ENCODE peak calls at places on chromosomes 7 and 10, in five cellular contexts. One of them, this sample, is unnamed.

GRCh38 chr7:7183833-7184463 is 1.6 kb downstream of the C1GALT1 start:
- DNase-seq in left ventricle myocardium superior: no peak
- DNase-seq in activated naive CD8-positive, alpha-beta T cell treated with anti-CD3 and anti-CD28 coated beads for 36 hours: no peak
- DNase-seq in T-helper 1 cell: no peak
- DNase-seq in GM13976: peak; percentile 15
- DNase-seq in this sample: no peak

GRCh38 chr7:55044791-55045190 is 26.0 kb downstream of the EGFR start:
- DNase-seq in left ventricle myocardium superior: no peak
- DNase-seq in activated naive CD8-positive, alpha-beta T cell treated with anti-CD3 and anti-CD28 coated beads for 36 hours: no peak
- DNase-seq in T-helper 1 cell: no peak
- DNase-seq in GM13976: no peak
- DNase-seq in this sample: no peak

GRCh38 chr7:44065431-44066110 is at the start of gene PGAM2:
- DNase-seq in left ventricle myocardium superior: peak; percentile 92
- DNase-seq in activated naive CD8-positive, alpha-beta T cell treated with anti-CD3 and anti-CD28 coated beads for 36 hours: no peak
- DNase-seq in T-helper 1 cell: no peak
- DNase-seq in GM13976: no peak
- DNase-seq in this sample: peak; percentile 96

GRCh38 chr10:48461623-48462481 is 143.0 kb downstream of the ARHGAP22 start:
- DNase-seq in left ventricle myocardium superior: no peak
- DNase-seq in activated naive CD8-positive, alpha-beta T cell treated with anti-CD3 and anti-CD28 coated beads for 36 hours: no peak
- DNase-seq in T-helper 1 cell: no peak
- DNase-seq in GM13976: no peak
- DNase-seq in this sample: no peak

GRCh38 chr10:131115801-131116200 is 195.7 kb downstream of the TCERG1L start:
- DNase-seq in left ventricle myocardium superior: no peak
- DNase-seq in activated naive CD8-positive, alpha-beta T cell treated with anti-CD3 and anti-CD28 coated beads for 36 hours: no peak
- DNase-seq in T-helper 1 cell: no peak
- DNase-seq in GM13976: no peak
- DNase-seq in this sample: no peak

GRCh38 chr7:5694221-5694754 is 87.2 kb downstream of the RNF216 start:
- DNase-seq in left ventricle myocardium superior: no peak
- DNase-seq in activated naive CD8-positive, alpha-beta T cell treated with anti-CD3 and anti-CD28 coated beads for 36 hours: no peak
- DNase-seq in T-helper 1 cell: no peak
- DNase-seq in GM13976: no peak
- DNase-seq in this sample: no peak

GRCh38 chr7:148383651-148384050 is 206.9 kb upstream of the C7orf33 start:
- DNase-seq in left ventricle myocardium superior: no peak
- DNase-seq in activated naive CD8-positive, alpha-beta T cell treated with anti-CD3 and anti-CD28 coated beads for 36 hours: no peak
- DNase-seq in T-helper 1 cell: no peak
- DNase-seq in GM13976: no peak
- DNase-seq in this sample: no peak

GRCh38 chr10:131177431-131178327 is 133.8 kb downstream of the TCERG1L start:
- DNase-seq in left ventricle myocardium superior: no peak
- DNase-seq in activated naive CD8-positive, alpha-beta T cell treated with anti-CD3 and anti-CD28 coated beads for 36 hours: no peak
- DNase-seq in T-helper 1 cell: no peak
- DNase-seq in GM13976: no peak
- DNase-seq in this sample: no peak

GRCh38 chr7:92875719-92876118 is 39.3 kb upstream of the CDK6 start:
- DNase-seq in left ventricle myocardium superior: no peak
- DNase-seq in activated naive CD8-positive, alpha-beta T cell treated with anti-CD3 and anti-CD28 coated beads for 36 hours: no peak
- DNase-seq in T-helper 1 cell: no peak
- DNase-seq in GM13976: no peak
- DNase-seq in this sample: no peak

GRCh38 chr10:124643281-124644009 is 100.7 kb downstream of the FAM53B start:
- DNase-seq in left ventricle myocardium superior: peak; percentile 43
- DNase-seq in activated naive CD8-positive, alpha-beta T cell treated with anti-CD3 and anti-CD28 coated beads for 36 hours: no peak
- DNase-seq in T-helper 1 cell: no peak
- DNase-seq in GM13976: no peak
- DNase-seq in this sample: no peak

GRCh38 chr7:79282051-79282694 is 171.3 kb downstream of the MAGI2 start:
- DNase-seq in left ventricle myocardium superior: no peak
- DNase-seq in activated naive CD8-positive, alpha-beta T cell treated with anti-CD3 and anti-CD28 coated beads for 36 hours: no peak
- DNase-seq in T-helper 1 cell: no peak
- DNase-seq in GM13976: no peak
- DNase-seq in this sample: no peak

GRCh38 chr7:123580406-123581161 is 21.0 kb upstream of the ASB15 start:
- DNase-seq in left ventricle myocardium superior: no peak
- DNase-seq in activated naive CD8-positive, alpha-beta T cell treated with anti-CD3 and anti-CD28 coated beads for 36 hours: no peak
- DNase-seq in T-helper 1 cell: no peak
- DNase-seq in GM13976: no peak
- DNase-seq in this sample: no peak

GRCh38 chr7:5177060-5177459 is 13.0 kb upstream of the WIPI2 start:
- DNase-seq in left ventricle myocardium superior: peak; percentile 84
- DNase-seq in activated naive CD8-positive, alpha-beta T cell treated with anti-CD3 and anti-CD28 coated beads for 36 hours: no peak
- DNase-seq in T-helper 1 cell: no peak
- DNase-seq in GM13976: peak; percentile 2
- DNase-seq in this sample: peak; percentile 66

GRCh38 chr10:50431118-50431517 is 179.8 kb upstream of the ASAH2 start:
- DNase-seq in left ventricle myocardium superior: no peak
- DNase-seq in activated naive CD8-positive, alpha-beta T cell treated with anti-CD3 and anti-CD28 coated beads for 36 hours: no peak
- DNase-seq in T-helper 1 cell: no peak
- DNase-seq in GM13976: no peak
- DNase-seq in this sample: no peak

GRCh38 chr10:116671274-116671926 is 50.6 kb downstream of the PNLIPRP2 start:
- DNase-seq in left ventricle myocardium superior: no peak
- DNase-seq in activated naive CD8-positive, alpha-beta T cell treated with anti-CD3 and anti-CD28 coated beads for 36 hours: no peak
- DNase-seq in T-helper 1 cell: no peak
- DNase-seq in GM13976: no peak
- DNase-seq in this sample: no peak

GRCh38 chr10:91289295-91289694 is 68.8 kb downstream of the PCGF5 start:
- DNase-seq in left ventricle myocardium superior: no peak
- DNase-seq in activated naive CD8-positive, alpha-beta T cell treated with anti-CD3 and anti-CD28 coated beads for 36 hours: no peak
- DNase-seq in T-helper 1 cell: no peak
- DNase-seq in GM13976: no peak
- DNase-seq in this sample: no peak

GRCh38 chr10:128113026-128113425 is 13.2 kb downstream of the MKI67 start:
- DNase-seq in left ventricle myocardium superior: no peak
- DNase-seq in activated naive CD8-positive, alpha-beta T cell treated with anti-CD3 and anti-CD28 coated beads for 36 hours: no peak
- DNase-seq in T-helper 1 cell: no peak
- DNase-seq in GM13976: no peak
- DNase-seq in this sample: no peak

GRCh38 chr10:4006848-4007247 is 221.8 kb upstream of the KLF6 start:
- DNase-seq in left ventricle myocardium superior: no peak
- DNase-seq in activated naive CD8-positive, alpha-beta T cell treated with anti-CD3 and anti-CD28 coated beads for 36 hours: no peak
- DNase-seq in T-helper 1 cell: no peak
- DNase-seq in GM13976: no peak
- DNase-seq in this sample: no peak